ENCODE peak calls at places on chromosomes 12 and 14, in six cellular contexts. Q is right cardiac atrium, V is A673, J is psoas muscle, K is heart right ventricle, U is mammary epithelial cell. F is an unnamed sample. For H3K27me3, the result is how much of the 10 kb centered on the place peaks cover.

GRCh38 chr12:40819427-40820108 is 127.3 kb downstream of the CNTN1 start:
- DNase-seq in Q (peak), V (peak), J (peak), K (no peak), U (no peak), F (peak)

GRCh38 chr14:71692496-71692895 is 239.7 kb upstream of the RGS6 start:
- DNase-seq in Q (no peak), V (peak), J (no peak), K (no peak), U (no peak), F (peak)

GRCh38 chr12:65656904-65657351 is 167.4 kb upstream of the HMGA2 start:
- DNase-seq in Q (no peak), V (peak), J (no peak), K (no peak), U (peak), F (no peak)

GRCh38 chr12:5650804-5651461 is 219.0 kb downstream of the NTF3 start:
- DNase-seq in Q (no peak), V (no peak), J (no peak), K (no peak), U (no peak), F (no peak)

GRCh38 chr14:22898302-22898894 is 15.4 kb downstream of the REM2 start:
- DNase-seq in Q (no peak), V (no peak), J (no peak), K (no peak), U (peak), F (peak)

GRCh38 chr12:22395666-22396065 is 61.2 kb upstream of the ST8SIA1 start:
- DNase-seq in Q (no peak), V (no peak), J (no peak), K (no peak), U (no peak), F (no peak)

GRCh38 chr14:69037790-69038448 is 58.8 kb upstream of the ACTN1 start:
- DNase-seq in Q (peak), V (no peak), J (no peak), K (no peak), U (peak), F (no peak)

GRCh38 chr12:50246873-50247612 is 36.3 kb downstream of the LIMA1 start:
- DNase-seq in Q (peak), V (peak), J (peak), K (peak), U (peak), F (peak)

GRCh38 chr12:125773033-125773432 is 707.8 kb downstream of the AACS start:
- DNase-seq in Q (peak), V (peak), J (no peak), K (no peak), U (no peak), F (no peak)

GRCh38 chr12:107610030-107610859 is 75.4 kb upstream of the PWP1 start:
- DNase-seq in Q (no peak), V (peak), J (no peak), K (peak), U (no peak), F (no peak)

GRCh38 chr12:71046215-71046614 is 111.6 kb downstream of the TSPAN8 start:
- DNase-seq in Q (no peak), V (no peak), J (no peak), K (no peak), U (peak), F (no peak)

GRCh38 chr14:89746654-89747053 is 207.9 kb downstream of the EFCAB11 start:
- DNase-seq in Q (no peak), V (no peak), J (no peak), K (no peak), U (no peak), F (no peak)

GRCh38 chr12:91272456-91273063 is 89.9 kb upstream of the DCN start:
- DNase-seq in Q (peak), V (no peak), J (peak), K (peak), U (no peak), F (peak)

GRCh38 chr14:51726166-51726899 is 74.6 kb downstream of the FRMD6 start:
- DNase-seq in Q (no peak), V (no peak), J (no peak), K (no peak), U (no peak), F (no peak)

GRCh38 chr14:53473480-53473879 is 320.4 kb upstream of the DDHD1 start:
- DNase-seq in Q (no peak), V (no peak), J (no peak), K (no peak), U (no peak), F (no peak)

GRCh38 chr12:39272934-39273770 is 169.8 kb downstream of the KIF21A start:
- DNase-seq in Q (no peak), V (peak), J (no peak), K (no peak), U (peak), F (no peak)

GRCh38 chr14:104382361-104383087 is 197.0 kb upstream of the C14orf180 start:
- DNase-seq in Q (no peak), V (no peak), J (peak), K (no peak), U (no peak), F (peak)

GRCh38 chr12:21190016-21190415 is 59.0 kb downstream of the SLCO1B1 start:
- DNase-seq in Q (no peak), V (no peak), J (no peak), K (no peak), U (no peak), F (no peak)

GRCh38 chr12:12465522-12465921 is 97.1 kb downstream of the DUSP16 start:
- DNase-seq in Q (no peak), V (no peak), J (no peak), K (no peak), U (no peak), F (no peak)

GRCh38 chr12:46549527-46550265 is 177.1 kb upstream of the SLC38A2 start:
- DNase-seq in Q (no peak), V (peak), J (no peak), K (no peak), U (peak), F (no peak)

GRCh38 chr12:108205864-108206263 is 76.8 kb downstream of the WSCD2 start:
- DNase-seq in Q (no peak), V (no peak), J (no peak), K (no peak), U (no peak), F (no peak)

GRCh38 chr12:116628989-116629388 is 69.8 kb downstream of the MAP1LC3B2 start:
- DNase-seq in Q (no peak), V (no peak), J (no peak), K (no peak), U (no peak), F (no peak)

GRCh38 chr12:114407034-114407420 is 1.1 kb upstream of the TBX5 start:
- DNase-seq in Q (no peak), V (no peak), J (no peak), K (no peak), U (no peak), F (no peak)

GRCh38 chr12:112823582-112824149 is 32.1 kb downstream of the RPH3A start:
- DNase-seq in Q (no peak), V (no peak), J (no peak), K (no peak), U (no peak), F (no peak)

GRCh38 chr12:6700646-6701051 is at the start of gene PIANP:
- DNase-seq in Q (peak), V (no peak), J (no peak), K (peak), U (no peak), F (peak)
- H3K27me3 ChIP-seq in Q (under half), V (under half), J (under half), K (under half), U (under half), F (under half)

GRCh38 chr14:31787377-31787776 is 226.2 kb downstream of the NUBPL start:
- DNase-seq in Q (no peak), V (peak), J (no peak), K (no peak), U (peak), F (no peak)

GRCh38 chr14:31785574-31785973 is 224.4 kb downstream of the NUBPL start:
- DNase-seq in Q (no peak), V (no peak), J (no peak), K (no peak), U (no peak), F (no peak)

GRCh38 chr14:31792726-31793125 is 231.5 kb downstream of the NUBPL start:
- DNase-seq in Q (no peak), V (no peak), J (no peak), K (no peak), U (peak), F (no peak)

DNA sequence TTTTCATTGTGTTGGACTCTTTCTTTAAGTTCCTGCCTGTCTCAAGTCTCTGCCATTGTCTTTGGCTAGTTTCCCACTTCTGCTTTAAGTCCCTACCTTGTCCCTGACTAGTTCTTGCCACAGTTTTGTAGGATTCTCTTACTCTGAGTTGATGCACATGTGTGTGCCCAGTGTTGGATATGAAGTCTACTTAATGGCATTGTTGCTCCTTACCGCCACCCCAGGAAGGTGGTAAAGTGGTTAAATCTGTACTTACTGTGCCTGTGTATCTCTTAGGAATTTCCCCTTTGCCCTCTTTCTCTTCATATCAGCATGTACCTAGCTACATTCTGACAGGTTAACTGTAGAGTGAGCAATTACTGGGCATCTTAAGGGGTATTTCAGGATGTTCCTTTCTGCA is 227.1 kb downstream of the NUBPL start:
- DNase-seq in Q (no peak), V (no peak), J (no peak), K (no peak), U (no peak), F (no peak)
- H3K27me3 ChIP-seq in Q (under half), V (under half), J (under half), K (under half), U (under half), F (under half)

DNA sequence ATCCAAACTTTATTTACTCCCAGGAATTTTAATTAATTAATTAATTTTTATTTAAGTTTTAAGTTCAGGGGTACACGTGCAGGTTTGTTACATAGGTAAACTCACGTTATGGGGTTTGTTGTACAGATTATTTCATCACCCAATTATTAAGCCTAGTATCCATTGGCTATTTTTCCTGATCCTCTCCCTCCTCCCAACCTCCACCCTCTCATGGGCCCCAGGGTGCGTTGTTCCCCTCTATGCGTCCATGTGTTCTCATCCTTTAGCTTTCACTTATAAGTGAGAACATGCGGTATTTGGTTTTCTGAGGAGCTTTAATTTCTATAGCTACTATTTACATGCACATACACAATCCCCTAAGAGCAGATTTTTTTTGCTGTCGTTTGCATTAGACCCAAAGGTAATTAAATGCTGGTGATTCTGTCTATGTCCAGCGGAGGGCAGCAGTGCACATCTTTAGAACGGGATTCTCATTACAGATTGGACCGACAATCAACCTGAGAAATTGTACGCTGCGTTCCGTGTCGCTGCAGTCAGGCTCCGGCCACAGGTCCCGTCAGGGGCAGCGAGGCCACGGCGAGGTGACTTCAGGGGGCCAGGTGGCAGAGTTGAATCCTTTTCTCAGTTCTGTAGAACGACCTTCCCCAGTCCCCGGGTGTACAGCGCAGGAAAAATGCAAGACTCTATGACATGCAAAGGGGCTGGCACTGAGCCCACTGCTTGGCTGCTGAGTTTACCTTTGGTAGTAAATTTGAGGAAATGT is 11.6 kb downstream of the TMEM30B start:
- DNase-seq in Q (peak), V (peak), J (peak), K (peak), U (peak), F (peak)
- H3K27me3 ChIP-seq in Q (under half), V (under half), J (under half), K (under half), U (under half), F (under half)

DNA sequence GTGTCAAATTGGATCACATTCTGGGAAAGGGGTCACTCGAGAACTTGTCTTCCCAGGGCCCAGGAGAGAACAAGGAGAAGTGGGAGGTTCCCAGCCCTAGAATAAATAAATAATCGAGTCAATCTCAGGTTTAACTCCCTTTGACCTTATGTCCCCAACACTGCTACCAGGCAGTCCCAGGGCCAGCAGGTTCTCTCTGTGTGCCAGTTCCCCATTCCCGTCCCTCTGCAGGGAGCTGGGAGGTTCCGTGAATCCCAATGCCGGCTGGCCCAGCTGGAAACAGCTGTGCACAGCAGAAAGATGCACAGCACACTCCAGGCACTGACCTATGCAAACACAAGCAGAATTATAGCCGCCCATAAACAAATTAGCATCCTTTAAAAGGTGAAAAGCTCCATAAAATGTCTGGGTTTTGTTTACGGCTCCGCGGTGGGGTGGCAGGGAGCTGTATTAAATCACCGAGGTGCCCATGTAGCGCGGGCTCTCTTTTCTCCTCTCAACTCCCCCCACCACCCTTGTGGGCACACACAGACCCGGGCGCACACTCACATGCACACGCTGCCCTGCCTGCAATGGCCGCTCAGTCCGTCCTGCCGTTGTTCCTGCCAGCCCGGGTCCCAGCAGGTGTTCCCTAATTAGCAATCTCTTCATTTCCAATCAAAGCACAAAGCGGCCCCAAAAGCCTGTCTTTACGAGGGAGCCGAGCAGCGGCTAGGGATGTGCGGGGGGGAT is 46.6 kb upstream of the ESRRB start:
- DNase-seq in Q (no peak), V (peak), J (no peak), K (no peak), U (no peak), F (no peak)
- H3K27me3 ChIP-seq in Q (under half), V (half or more), J (under half), K (under half), U (under half), F (under half)